ENCODE peak calls at places on chromosomes 12 and 14, in five cellular contexts. O, Z, U, Q and G are unnamed samples.

GRCh38 chr14:104584557-104584956 is 5.0 kb downstream of the C14orf180 start:
- DNase-seq in U (no peak), O (no peak), Q (no peak), Z (no peak), G (no peak)

GRCh38 chr12:116480210-116480818 is 78.9 kb upstream of the MAP1LC3B2 start:
- DNase-seq in O (no peak), U (no peak), Q (no peak), Z (no peak), G (no peak)

GRCh38 chr12:106248849-106249371 is 1.1 kb upstream of the CKAP4 start:
- DNase-seq in U (no peak), Q (peak), O (no peak), Z (no peak), G (no peak)

GRCh38 chr14:26204954-26205479 is 392.8 kb downstream of the NOVA1 start:
- DNase-seq in Z (peak), U (no peak), O (peak), Q (peak), G (peak)

GRCh38 chr12:19970116-19970515 is 398.2 kb upstream of the PDE3A start:
- DNase-seq in O (no peak), Z (no peak), U (no peak), Q (no peak), G (no peak)

GRCh38 chr12:103735291-103735690 is 105.7 kb downstream of the NT5DC3 start:
- DNase-seq in Z (no peak), U (no peak), O (no peak), Q (no peak), G (no peak)

GRCh38 chr12:67509987-67510386 is 138.6 kb upstream of the DYRK2 start:
- DNase-seq in U (no peak), Z (no peak), O (no peak), Q (no peak), G (no peak)

GRCh38 chr12:68432622-68433021 is 100.5 kb upstream of the MDM1 start:
- DNase-seq in O (no peak), Q (no peak), Z (no peak), U (no peak), G (no peak)

GRCh38 chr12:108950991-108951739 is 69.7 kb downstream of the SVOP start:
- DNase-seq in Z (no peak), Q (peak), U (peak), O (peak), G (peak)

GRCh38 chr14:70655110-70655826 is 13.6 kb downstream of the TTC9 start:
- DNase-seq in O (no peak), Q (no peak), Z (no peak), U (no peak), G (no peak)

GRCh38 chr14:69504775-69505174 is 20.2 kb downstream of the PLEKHD1 start:
- DNase-seq in O (no peak), Q (no peak), Z (peak), U (no peak), G (no peak)

GRCh38 chr12:44248436-44248835 is 412.6 kb downstream of the TMEM117 start:
- DNase-seq in Z (no peak), O (no peak), Q (no peak), U (no peak), G (no peak)

GRCh38 chr14:75200451-75200850 is 24.0 kb upstream of the TMED10 start:
- DNase-seq in Z (peak), U (no peak), O (no peak), Q (no peak), G (no peak)

GRCh38 chr14:65179918-65180724 is 77.8 kb upstream of the MAX start:
- DNase-seq in U (no peak), O (no peak), Q (peak), Z (no peak), G (no peak)

GRCh38 chr12:66189476-66189823 is 436 bp downstream of the IRAK3 start:
- DNase-seq in U (no peak), Z (no peak), O (no peak), Q (no peak), G (no peak)

GRCh38 chr14:89425931-89426330 is 8.9 kb upstream of the FOXN3 start:
- DNase-seq in U (no peak), Q (no peak), Z (no peak), O (no peak), G (no peak)

GRCh38 chr12:67107751-67108269 is 161.3 kb upstream of the CAND1 start:
- DNase-seq in Z (no peak), U (no peak), O (no peak), Q (no peak), G (no peak)

GRCh38 chr12:11144297-11144696 is 9.9 kb upstream of the TAS2R30 start:
- DNase-seq in Z (no peak), Q (no peak), U (no peak), O (no peak), G (no peak)

GRCh38 chr12:116497051-116497529 is 62.1 kb upstream of the MAP1LC3B2 start:
- DNase-seq in U (no peak), Q (no peak), Z (no peak), O (peak), G (no peak)

GRCh38 chr12:108896331-108896730 is 16.4 kb downstream of the DAO start:
- DNase-seq in Q (no peak), O (no peak), U (no peak), Z (no peak), G (no peak)

GRCh38 chr12:92457458-92458195 is 245.2 kb upstream of the PLEKHG7 start:
- DNase-seq in Z (no peak), O (no peak), U (no peak), Q (no peak), G (no peak)

GRCh38 chr12:55142896-55143870 is 17.0 kb downstream of the OR9K2 start:
- DNase-seq in O (peak), U (no peak), Z (no peak), Q (peak), G (peak)

GRCh38 chr12:98262886-98263285 is 252.5 kb upstream of the TMPO start:
- DNase-seq in U (no peak), O (peak), Q (no peak), Z (no peak), G (no peak)

GRCh38 chr12:123266679-123267277 is 4.9 kb downstream of the CDK2AP1 start:
- DNase-seq in O (no peak), Z (peak), Q (no peak), U (no peak), G (no peak)

GRCh38 chr14:22650960-22651521 is 6.9 kb upstream of the OR6J1 start:
- DNase-seq in O (no peak), Z (no peak), U (no peak), Q (no peak), G (no peak)

DNA sequence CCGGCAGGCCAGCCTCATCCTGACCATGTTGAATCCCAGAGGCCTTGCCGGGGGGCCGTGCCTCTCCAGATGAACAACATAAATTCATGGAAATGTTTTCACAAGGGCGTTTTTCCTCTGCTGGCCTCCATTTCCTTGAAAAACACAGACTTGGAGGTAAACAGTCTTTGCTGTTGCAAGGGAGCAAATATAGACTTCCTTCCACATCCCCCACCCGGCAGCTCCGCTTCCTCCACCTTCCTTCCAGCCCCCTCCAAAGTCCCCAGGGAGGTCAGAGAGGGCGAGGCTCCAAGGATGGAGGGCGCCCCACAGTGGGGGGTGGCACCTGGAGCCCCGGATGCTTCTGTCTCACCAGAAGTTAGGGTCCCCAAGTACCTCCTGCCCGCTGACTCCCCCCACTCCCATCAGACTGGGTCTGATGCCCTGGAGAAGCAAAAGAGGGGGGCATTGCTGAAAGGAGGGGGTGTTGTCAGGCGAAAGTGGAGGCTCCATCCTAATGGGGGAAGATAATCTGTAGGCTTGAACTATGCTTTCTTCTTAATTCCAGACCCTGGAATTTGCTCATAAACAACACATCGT is 31.1 kb downstream of the CALM1 start:
- DNase-seq in U (no peak), Z (no peak), O (no peak), Q (peak), G (no peak)
- TF ChIP-seq CTCF in U (no peak), Z (no peak), O (no peak), Q (peak), G (no peak)

DNA sequence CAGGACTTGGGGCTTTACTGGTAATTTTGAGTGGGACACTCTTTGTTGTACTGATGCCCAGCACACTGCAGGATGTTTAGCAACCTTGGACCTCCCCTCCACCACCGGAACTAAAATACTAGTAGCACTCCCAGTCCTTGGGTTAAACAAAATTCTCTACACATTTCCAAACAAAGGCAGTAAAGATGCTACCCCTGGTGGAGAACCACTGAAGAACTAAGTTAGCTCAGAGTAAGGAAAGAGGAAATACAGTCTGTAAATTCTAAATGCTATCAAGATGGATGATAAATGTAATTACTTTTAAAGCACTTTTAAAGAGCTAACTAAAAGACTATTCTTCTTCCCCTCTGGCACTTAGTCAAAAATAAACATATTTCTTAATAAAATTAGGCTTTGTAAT is 64.1 kb downstream of the LRP6 start:
- DNase-seq in Q (no peak), Z (no peak), O (no peak), U (no peak), G (no peak)
- TF ChIP-seq CTCF in Q (no peak), Z (no peak), O (peak), U (no peak), G (no peak)

GRCh38 chr14:60161176-60162107 is 3.8 kb downstream of the DHRS7 start:
- DNase-seq in O (no peak), U (no peak), Z (no peak), Q (no peak), G (no peak)
- TF ChIP-seq CTCF in O (no peak), U (no peak), Z (no peak), Q (no peak), G (no peak)

DNA sequence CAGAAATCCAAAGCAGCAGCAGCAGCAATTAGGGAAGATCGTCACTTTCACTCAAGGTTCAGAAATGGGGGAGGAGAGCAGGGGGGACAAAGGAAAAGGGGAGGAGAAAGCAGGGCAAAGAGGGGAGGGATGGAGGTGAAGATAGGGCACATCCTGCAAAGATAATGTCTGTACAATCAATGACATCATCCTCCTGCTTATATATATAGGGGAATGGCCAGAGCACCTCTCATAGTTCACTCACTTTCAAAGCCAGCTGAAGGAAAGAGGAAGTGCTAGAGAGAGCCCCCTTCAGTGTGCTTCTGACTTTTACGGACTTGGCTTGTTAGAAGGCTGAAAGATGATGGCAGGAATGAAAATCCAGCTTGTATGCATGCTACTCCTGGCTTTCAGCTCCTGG is at the start of gene NTS:
- DNase-seq in U (no peak), O (peak), Q (no peak), Z (no peak), G (no peak)
- TF ChIP-seq CTCF in U (no peak), O (no peak), Q (no peak), Z (no peak), G (no peak)